ENCODE peak calls at places on chromosomes 12 and 14, in five cellular contexts. L, Q, F, Y and H are unnamed samples.

GRCh38 chr14:53295985-53296582 is 143.0 kb upstream of the DDHD1 start:
- DNase-seq in F (no peak), L (peak), Q (peak), Y (no peak), H (peak)

GRCh38 chr12:51592034-51592705 is 1.1 kb downstream of the SCN8A start:
- DNase-seq in Y (no peak), L (no peak), Q (no peak), F (peak), H (no peak)

GRCh38 chr14:67971627-67972625 is 152.3 kb downstream of the RAD51B start:
- DNase-seq in Y (no peak), F (no peak), L (no peak), Q (no peak), H (peak)

GRCh38 chr14:45698462-45699134 is 445.6 kb upstream of the MIS18BP1 start:
- DNase-seq in F (no peak), Y (no peak), Q (no peak), L (peak), H (peak)

GRCh38 chr12:75938189-75938588 is 93.4 kb downstream of the PHLDA1 start:
- DNase-seq in Q (no peak), F (no peak), Y (no peak), L (no peak), H (no peak)

GRCh38 chr12:80226576-80226975 is 127.2 kb downstream of the OTOGL start:
- DNase-seq in F (no peak), L (peak), Q (no peak), Y (no peak), H (no peak)

GRCh38 chr12:14261096-14261495 is 104.4 kb upstream of the ATF7IP start:
- DNase-seq in F (no peak), Q (no peak), L (no peak), Y (no peak), H (no peak)

GRCh38 chr12:105239304-105239703 is 3.3 kb upstream of the APPL2 start:
- DNase-seq in L (no peak), Q (no peak), Y (no peak), F (no peak), H (no peak)

GRCh38 chr12:6363330-6364036 is 11.9 kb downstream of the SCNN1A start:
- DNase-seq in Y (peak), Q (peak), L (peak), F (no peak), H (no peak)

GRCh38 chr12:71947645-71948105 is 9.0 kb downstream of the TPH2 start:
- DNase-seq in Y (peak), L (no peak), Q (no peak), F (peak), H (peak)

GRCh38 chr12:44287545-44287944 is 451.7 kb downstream of the TMEM117 start:
- DNase-seq in Y (no peak), Q (no peak), F (no peak), L (no peak), H (peak)

GRCh38 chr14:100610511-100611217 is 23.4 kb upstream of the BEGAIN start:
- DNase-seq in Q (no peak), L (no peak), F (no peak), Y (no peak), H (peak)

GRCh38 chr14:74573421-74574091 is 38.5 kb downstream of the LTBP2 start:
- DNase-seq in F (no peak), L (peak), Y (peak), Q (no peak), H (peak)

GRCh38 chr12:13440844-13441243 is 244.3 kb downstream of the EMP1 start:
- DNase-seq in Y (no peak), Q (no peak), L (no peak), F (no peak), H (no peak)

GRCh38 chr14:103125098-103126070 is 2.1 kb downstream of the TNFAIP2 start:
- DNase-seq in L (no peak), Y (no peak), Q (no peak), F (no peak), H (no peak)

GRCh38 chr14:94051115-94051514 is 25.0 kb downstream of the OTUB2 start:
- DNase-seq in Y (no peak), F (peak), L (peak), Q (no peak), H (no peak)

GRCh38 chr14:27370775-27371174 is 772.9 kb upstream of the NOVA1 start:
- DNase-seq in F (no peak), L (no peak), Y (no peak), Q (no peak), H (no peak)

GRCh38 chr12:51943346-51943745 is 8.2 kb upstream of the ACVR1B start:
- DNase-seq in F (no peak), Q (no peak), L (no peak), Y (no peak), H (no peak)

GRCh38 chr14:101466456-101467180 is 94.7 kb upstream of the DIO3 start:
- DNase-seq in F (no peak), L (no peak), Y (no peak), Q (no peak), H (no peak)

GRCh38 chr14:85129907-85130306 is 400.0 kb upstream of the FLRT2 start:
- DNase-seq in F (no peak), Y (no peak), L (no peak), Q (no peak), H (no peak)

GRCh38 chr12:96136129-96136528 is 58.0 kb upstream of the ELK3 start:
- DNase-seq in F (no peak), Y (no peak), L (peak), Q (no peak), H (no peak)